ENCODE peak calls at places on chromosomes 6 and 20, in nine cellular contexts. One of them, this sample, is unnamed.

GRCh38 chr20:32477594-32478512 is 107.3 kb downstream of the NOL4L start:
- DNase-seq in activated naive CD8-positive, alpha-beta T cell treated with anti-CD3 and anti-CD28 coated beads, Interleukin-2, amount 50 U/mL, for 24 hours: no peak
- DNase-seq in NB4: no peak
- DNase-seq in GM23338: no peak
- DNase-seq in stimulated activated CD4-positive, alpha-beta T cell treated with anti-CD3 and anti-CD28 coated beads, Interleukin-1b, Interleukin-23, amount 100 ng/mL, for 24 hours: no peak
- DNase-seq in G401: no peak
- DNase-seq in effector memory CD8-positive, alpha-beta T cell: no peak
- DNase-seq in Ammon's horn: no peak
- DNase-seq in HL-60: no peak
- DNase-seq in this sample: no peak

GRCh38 chr6:82178084-82178758 is 69.3 kb downstream of the IBTK start:
- DNase-seq in Ammon's horn: peak; percentile 24
- DNase-seq in G401: peak; percentile 48
- DNase-seq in stimulated activated CD4-positive, alpha-beta T cell treated with anti-CD3 and anti-CD28 coated beads, Interleukin-1b, Interleukin-23, amount 100 ng/mL, for 24 hours: no peak
- DNase-seq in NB4: peak; percentile 37
- DNase-seq in activated naive CD8-positive, alpha-beta T cell treated with anti-CD3 and anti-CD28 coated beads, Interleukin-2, amount 50 U/mL, for 24 hours: no peak
- DNase-seq in HL-60: no peak
- DNase-seq in GM23338: no peak
- DNase-seq in effector memory CD8-positive, alpha-beta T cell: no peak
- DNase-seq in this sample: peak; percentile 21

GRCh38 chr6:138410972-138411667 is 7.1 kb downstream of the HEBP2 start:
- DNase-seq in stimulated activated CD4-positive, alpha-beta T cell treated with anti-CD3 and anti-CD28 coated beads, Interleukin-1b, Interleukin-23, amount 100 ng/mL, for 24 hours: no peak
- DNase-seq in activated naive CD8-positive, alpha-beta T cell treated with anti-CD3 and anti-CD28 coated beads, Interleukin-2, amount 50 U/mL, for 24 hours: no peak
- DNase-seq in GM23338: no peak
- DNase-seq in G401: no peak
- DNase-seq in Ammon's horn: no peak
- DNase-seq in HL-60: no peak
- DNase-seq in effector memory CD8-positive, alpha-beta T cell: no peak
- DNase-seq in NB4: peak; percentile 67
- DNase-seq in this sample: no peak

GRCh38 chr20:33437141-33437911 is 6.2 kb downstream of the SNTA1 start:
- DNase-seq in NB4: no peak
- DNase-seq in GM23338: no peak
- DNase-seq in activated naive CD8-positive, alpha-beta T cell treated with anti-CD3 and anti-CD28 coated beads, Interleukin-2, amount 50 U/mL, for 24 hours: no peak
- DNase-seq in stimulated activated CD4-positive, alpha-beta T cell treated with anti-CD3 and anti-CD28 coated beads, Interleukin-1b, Interleukin-23, amount 100 ng/mL, for 24 hours: no peak
- DNase-seq in effector memory CD8-positive, alpha-beta T cell: no peak
- DNase-seq in HL-60: no peak
- DNase-seq in Ammon's horn: peak; percentile 71
- DNase-seq in G401: no peak
- DNase-seq in this sample: no peak

GRCh38 chr6:164286021-164286420 is 871.5 kb downstream of the QKI start:
- DNase-seq in effector memory CD8-positive, alpha-beta T cell: no peak
- DNase-seq in NB4: no peak
- DNase-seq in GM23338: no peak
- DNase-seq in activated naive CD8-positive, alpha-beta T cell treated with anti-CD3 and anti-CD28 coated beads, Interleukin-2, amount 50 U/mL, for 24 hours: no peak
- DNase-seq in Ammon's horn: no peak
- DNase-seq in G401: no peak
- DNase-seq in stimulated activated CD4-positive, alpha-beta T cell treated with anti-CD3 and anti-CD28 coated beads, Interleukin-1b, Interleukin-23, amount 100 ng/mL, for 24 hours: no peak
- DNase-seq in HL-60: no peak
- DNase-seq in this sample: no peak

GRCh38 chr6:88823998-88824397 is 139.4 kb downstream of the RNGTT start:
- DNase-seq in effector memory CD8-positive, alpha-beta T cell: no peak
- DNase-seq in GM23338: no peak
- DNase-seq in stimulated activated CD4-positive, alpha-beta T cell treated with anti-CD3 and anti-CD28 coated beads, Interleukin-1b, Interleukin-23, amount 100 ng/mL, for 24 hours: no peak
- DNase-seq in Ammon's horn: no peak
- DNase-seq in G401: no peak
- DNase-seq in activated naive CD8-positive, alpha-beta T cell treated with anti-CD3 and anti-CD28 coated beads, Interleukin-2, amount 50 U/mL, for 24 hours: no peak
- DNase-seq in HL-60: no peak
- DNase-seq in NB4: no peak
- DNase-seq in this sample: no peak

GRCh38 chr6:129590408-129591022 is 119.5 kb downstream of the ARHGAP18 start:
- DNase-seq in G401: no peak
- DNase-seq in stimulated activated CD4-positive, alpha-beta T cell treated with anti-CD3 and anti-CD28 coated beads, Interleukin-1b, Interleukin-23, amount 100 ng/mL, for 24 hours: no peak
- DNase-seq in NB4: no peak
- DNase-seq in HL-60: no peak
- DNase-seq in effector memory CD8-positive, alpha-beta T cell: no peak
- DNase-seq in Ammon's horn: no peak
- DNase-seq in activated naive CD8-positive, alpha-beta T cell treated with anti-CD3 and anti-CD28 coated beads, Interleukin-2, amount 50 U/mL, for 24 hours: no peak
- DNase-seq in GM23338: no peak
- DNase-seq in this sample: no peak

GRCh38 chr6:158042245-158042798 is 60.7 kb downstream of the SYNJ2 start:
- DNase-seq in effector memory CD8-positive, alpha-beta T cell: no peak
- DNase-seq in stimulated activated CD4-positive, alpha-beta T cell treated with anti-CD3 and anti-CD28 coated beads, Interleukin-1b, Interleukin-23, amount 100 ng/mL, for 24 hours: no peak
- DNase-seq in NB4: no peak
- DNase-seq in G401: no peak
- DNase-seq in Ammon's horn: no peak
- DNase-seq in HL-60: no peak
- DNase-seq in activated naive CD8-positive, alpha-beta T cell treated with anti-CD3 and anti-CD28 coated beads, Interleukin-2, amount 50 U/mL, for 24 hours: no peak
- DNase-seq in GM23338: no peak
- DNase-seq in this sample: no peak

GRCh38 chr6:8215631-8216030 is 113.3 kb upstream of the EEF1E1 start:
- DNase-seq in stimulated activated CD4-positive, alpha-beta T cell treated with anti-CD3 and anti-CD28 coated beads, Interleukin-1b, Interleukin-23, amount 100 ng/mL, for 24 hours: no peak
- DNase-seq in NB4: no peak
- DNase-seq in effector memory CD8-positive, alpha-beta T cell: no peak
- DNase-seq in activated naive CD8-positive, alpha-beta T cell treated with anti-CD3 and anti-CD28 coated beads, Interleukin-2, amount 50 U/mL, for 24 hours: no peak
- DNase-seq in G401: no peak
- DNase-seq in HL-60: no peak
- DNase-seq in Ammon's horn: no peak
- DNase-seq in GM23338: no peak
- DNase-seq in this sample: no peak

GRCh38 chr6:111092006-111092405 is 4.7 kb downstream of the SLC16A10 start:
- DNase-seq in Ammon's horn: no peak
- DNase-seq in GM23338: no peak
- DNase-seq in NB4: peak; percentile 14
- DNase-seq in activated naive CD8-positive, alpha-beta T cell treated with anti-CD3 and anti-CD28 coated beads, Interleukin-2, amount 50 U/mL, for 24 hours: no peak
- DNase-seq in HL-60: no peak
- DNase-seq in stimulated activated CD4-positive, alpha-beta T cell treated with anti-CD3 and anti-CD28 coated beads, Interleukin-1b, Interleukin-23, amount 100 ng/mL, for 24 hours: no peak
- DNase-seq in G401: no peak
- DNase-seq in effector memory CD8-positive, alpha-beta T cell: no peak
- DNase-seq in this sample: no peak

GRCh38 chr20:21713901-21714296 is 8.4 kb downstream of the PAX1 start:
- DNase-seq in activated naive CD8-positive, alpha-beta T cell treated with anti-CD3 and anti-CD28 coated beads, Interleukin-2, amount 50 U/mL, for 24 hours: no peak
- DNase-seq in NB4: no peak
- DNase-seq in effector memory CD8-positive, alpha-beta T cell: no peak
- DNase-seq in HL-60: no peak
- DNase-seq in G401: no peak
- DNase-seq in stimulated activated CD4-positive, alpha-beta T cell treated with anti-CD3 and anti-CD28 coated beads, Interleukin-1b, Interleukin-23, amount 100 ng/mL, for 24 hours: no peak
- DNase-seq in GM23338: peak; percentile 69
- DNase-seq in Ammon's horn: no peak
- DNase-seq in this sample: no peak

GRCh38 chr6:39430968-39431523 is 108.5 kb upstream of the KCNK16 start:
- DNase-seq in G401: peak; percentile 90
- DNase-seq in activated naive CD8-positive, alpha-beta T cell treated with anti-CD3 and anti-CD28 coated beads, Interleukin-2, amount 50 U/mL, for 24 hours: peak; percentile 18
- DNase-seq in Ammon's horn: peak; percentile 86
- DNase-seq in stimulated activated CD4-positive, alpha-beta T cell treated with anti-CD3 and anti-CD28 coated beads, Interleukin-1b, Interleukin-23, amount 100 ng/mL, for 24 hours: no peak
- DNase-seq in NB4: peak; percentile 23
- DNase-seq in HL-60: peak; percentile 3
- DNase-seq in GM23338: peak; percentile 37
- DNase-seq in effector memory CD8-positive, alpha-beta T cell: no peak
- DNase-seq in this sample: peak; percentile 36

GRCh38 chr20:10177326-10177725 is 41.3 kb upstream of the SNAP25 start:
- DNase-seq in HL-60: no peak
- DNase-seq in effector memory CD8-positive, alpha-beta T cell: no peak
- DNase-seq in stimulated activated CD4-positive, alpha-beta T cell treated with anti-CD3 and anti-CD28 coated beads, Interleukin-1b, Interleukin-23, amount 100 ng/mL, for 24 hours: no peak
- DNase-seq in Ammon's horn: no peak
- DNase-seq in GM23338: no peak
- DNase-seq in G401: peak; percentile 67
- DNase-seq in NB4: no peak
- DNase-seq in activated naive CD8-positive, alpha-beta T cell treated with anti-CD3 and anti-CD28 coated beads, Interleukin-2, amount 50 U/mL, for 24 hours: no peak
- DNase-seq in this sample: no peak

GRCh38 chr6:55239099-55239498 is 64.8 kb downstream of the HCRTR2 start:
- DNase-seq in G401: no peak
- DNase-seq in effector memory CD8-positive, alpha-beta T cell: no peak
- DNase-seq in stimulated activated CD4-positive, alpha-beta T cell treated with anti-CD3 and anti-CD28 coated beads, Interleukin-1b, Interleukin-23, amount 100 ng/mL, for 24 hours: no peak
- DNase-seq in HL-60: no peak
- DNase-seq in NB4: no peak
- DNase-seq in GM23338: no peak
- DNase-seq in activated naive CD8-positive, alpha-beta T cell treated with anti-CD3 and anti-CD28 coated beads, Interleukin-2, amount 50 U/mL, for 24 hours: no peak
- DNase-seq in Ammon's horn: no peak
- DNase-seq in this sample: no peak

GRCh38 chr20:9966966-9967365 is 67.8 kb upstream of the ANKEF1 start:
- DNase-seq in HL-60: no peak
- DNase-seq in stimulated activated CD4-positive, alpha-beta T cell treated with anti-CD3 and anti-CD28 coated beads, Interleukin-1b, Interleukin-23, amount 100 ng/mL, for 24 hours: no peak
- DNase-seq in G401: peak; percentile 65
- DNase-seq in NB4: peak; percentile 16
- DNase-seq in Ammon's horn: peak; percentile 21
- DNase-seq in GM23338: peak; percentile 50
- DNase-seq in effector memory CD8-positive, alpha-beta T cell: no peak
- DNase-seq in activated naive CD8-positive, alpha-beta T cell treated with anti-CD3 and anti-CD28 coated beads, Interleukin-2, amount 50 U/mL, for 24 hours: no peak
- DNase-seq in this sample: no peak

GRCh38 chr6:84825461-84825860 is 61.1 kb upstream of the TBX18 start:
- DNase-seq in NB4: peak; percentile 5
- DNase-seq in stimulated activated CD4-positive, alpha-beta T cell treated with anti-CD3 and anti-CD28 coated beads, Interleukin-1b, Interleukin-23, amount 100 ng/mL, for 24 hours: no peak
- DNase-seq in Ammon's horn: no peak
- DNase-seq in effector memory CD8-positive, alpha-beta T cell: no peak
- DNase-seq in GM23338: no peak
- DNase-seq in G401: no peak
- DNase-seq in HL-60: no peak
- DNase-seq in activated naive CD8-positive, alpha-beta T cell treated with anti-CD3 and anti-CD28 coated beads, Interleukin-2, amount 50 U/mL, for 24 hours: no peak
- DNase-seq in this sample: no peak

GRCh38 chr20:34896086-34896551 is 19.7 kb downstream of the ACSS2 start:
- DNase-seq in NB4: no peak
- DNase-seq in HL-60: no peak
- DNase-seq in stimulated activated CD4-positive, alpha-beta T cell treated with anti-CD3 and anti-CD28 coated beads, Interleukin-1b, Interleukin-23, amount 100 ng/mL, for 24 hours: no peak
- DNase-seq in G401: peak; percentile 81
- DNase-seq in effector memory CD8-positive, alpha-beta T cell: no peak
- DNase-seq in activated naive CD8-positive, alpha-beta T cell treated with anti-CD3 and anti-CD28 coated beads, Interleukin-2, amount 50 U/mL, for 24 hours: no peak
- DNase-seq in Ammon's horn: no peak
- DNase-seq in GM23338: no peak
- DNase-seq in this sample: no peak

GRCh38 chr6:51626391-51626790 is 461.0 kb downstream of the PKHD1 start:
- DNase-seq in Ammon's horn: peak; percentile 24
- DNase-seq in effector memory CD8-positive, alpha-beta T cell: no peak
- DNase-seq in stimulated activated CD4-positive, alpha-beta T cell treated with anti-CD3 and anti-CD28 coated beads, Interleukin-1b, Interleukin-23, amount 100 ng/mL, for 24 hours: no peak
- DNase-seq in NB4: no peak
- DNase-seq in activated naive CD8-positive, alpha-beta T cell treated with anti-CD3 and anti-CD28 coated beads, Interleukin-2, amount 50 U/mL, for 24 hours: no peak
- DNase-seq in G401: no peak
- DNase-seq in GM23338: no peak
- DNase-seq in HL-60: no peak
- DNase-seq in this sample: no peak

GRCh38 chr6:73460044-73460443 is 1.5 kb upstream of the MTO1 start:
- DNase-seq in stimulated activated CD4-positive, alpha-beta T cell treated with anti-CD3 and anti-CD28 coated beads, Interleukin-1b, Interleukin-23, amount 100 ng/mL, for 24 hours: no peak
- DNase-seq in HL-60: peak; percentile 51
- DNase-seq in activated naive CD8-positive, alpha-beta T cell treated with anti-CD3 and anti-CD28 coated beads, Interleukin-2, amount 50 U/mL, for 24 hours: no peak
- DNase-seq in GM23338: no peak
- DNase-seq in Ammon's horn: peak; percentile 43
- DNase-seq in NB4: peak; percentile 42
- DNase-seq in effector memory CD8-positive, alpha-beta T cell: no peak
- DNase-seq in G401: no peak
- DNase-seq in this sample: no peak

GRCh38 chr6:82954937-82955577 is 110.6 kb downstream of the UBE3D start:
- DNase-seq in NB4: no peak
- DNase-seq in GM23338: no peak
- DNase-seq in stimulated activated CD4-positive, alpha-beta T cell treated with anti-CD3 and anti-CD28 coated beads, Interleukin-1b, Interleukin-23, amount 100 ng/mL, for 24 hours: no peak
- DNase-seq in effector memory CD8-positive, alpha-beta T cell: no peak
- DNase-seq in Ammon's horn: no peak
- DNase-seq in G401: no peak
- DNase-seq in activated naive CD8-positive, alpha-beta T cell treated with anti-CD3 and anti-CD28 coated beads, Interleukin-2, amount 50 U/mL, for 24 hours: no peak
- DNase-seq in HL-60: no peak
- DNase-seq in this sample: no peak

GRCh38 chr6:85479221-85479620 is 29.3 kb downstream of the NT5E start:
- DNase-seq in HL-60: no peak
- DNase-seq in NB4: no peak
- DNase-seq in Ammon's horn: no peak
- DNase-seq in activated naive CD8-positive, alpha-beta T cell treated with anti-CD3 and anti-CD28 coated beads, Interleukin-2, amount 50 U/mL, for 24 hours: no peak
- DNase-seq in stimulated activated CD4-positive, alpha-beta T cell treated with anti-CD3 and anti-CD28 coated beads, Interleukin-1b, Interleukin-23, amount 100 ng/mL, for 24 hours: no peak
- DNase-seq in G401: no peak
- DNase-seq in GM23338: no peak
- DNase-seq in effector memory CD8-positive, alpha-beta T cell: no peak
- DNase-seq in this sample: no peak

GRCh38 chr6:102746941-102747340 is 1353.4 kb downstream of the GRIK2 start:
- DNase-seq in GM23338: no peak
- DNase-seq in G401: no peak
- DNase-seq in HL-60: no peak
- DNase-seq in NB4: no peak
- DNase-seq in activated naive CD8-positive, alpha-beta T cell treated with anti-CD3 and anti-CD28 coated beads, Interleukin-2, amount 50 U/mL, for 24 hours: no peak
- DNase-seq in Ammon's horn: no peak
- DNase-seq in stimulated activated CD4-positive, alpha-beta T cell treated with anti-CD3 and anti-CD28 coated beads, Interleukin-1b, Interleukin-23, amount 100 ng/mL, for 24 hours: no peak
- DNase-seq in effector memory CD8-positive, alpha-beta T cell: no peak
- DNase-seq in this sample: no peak

GRCh38 chr6:104813552-104813951 is 46.2 kb downstream of the HACE1 start:
- DNase-seq in GM23338: no peak
- DNase-seq in HL-60: no peak
- DNase-seq in NB4: no peak
- DNase-seq in stimulated activated CD4-positive, alpha-beta T cell treated with anti-CD3 and anti-CD28 coated beads, Interleukin-1b, Interleukin-23, amount 100 ng/mL, for 24 hours: no peak
- DNase-seq in activated naive CD8-positive, alpha-beta T cell treated with anti-CD3 and anti-CD28 coated beads, Interleukin-2, amount 50 U/mL, for 24 hours: no peak
- DNase-seq in effector memory CD8-positive, alpha-beta T cell: no peak
- DNase-seq in G401: no peak
- DNase-seq in Ammon's horn: no peak
- DNase-seq in this sample: no peak

GRCh38 chr6:15308445-15309213 is 62.8 kb downstream of the JARID2 start:
- DNase-seq in G401: peak; percentile 34
- DNase-seq in Ammon's horn: no peak
- DNase-seq in NB4: peak; percentile 63
- DNase-seq in effector memory CD8-positive, alpha-beta T cell: no peak
- DNase-seq in HL-60: peak; percentile 31
- DNase-seq in GM23338: no peak
- DNase-seq in stimulated activated CD4-positive, alpha-beta T cell treated with anti-CD3 and anti-CD28 coated beads, Interleukin-1b, Interleukin-23, amount 100 ng/mL, for 24 hours: no peak
- DNase-seq in activated naive CD8-positive, alpha-beta T cell treated with anti-CD3 and anti-CD28 coated beads, Interleukin-2, amount 50 U/mL, for 24 hours: no peak
- DNase-seq in this sample: peak; percentile 90

GRCh38 chr20:64026-64603 is 23.4 kb upstream of the DEFB125 start:
- DNase-seq in G401: no peak
- DNase-seq in stimulated activated CD4-positive, alpha-beta T cell treated with anti-CD3 and anti-CD28 coated beads, Interleukin-1b, Interleukin-23, amount 100 ng/mL, for 24 hours: no peak
- DNase-seq in Ammon's horn: no peak
- DNase-seq in effector memory CD8-positive, alpha-beta T cell: no peak
- DNase-seq in activated naive CD8-positive, alpha-beta T cell treated with anti-CD3 and anti-CD28 coated beads, Interleukin-2, amount 50 U/mL, for 24 hours: no peak
- DNase-seq in NB4: no peak
- DNase-seq in GM23338: no peak
- DNase-seq in HL-60: no peak
- DNase-seq in this sample: no peak

GRCh38 chr6:56767892-56768531 is 125.3 kb upstream of the DST start:
- DNase-seq in NB4: no peak
- DNase-seq in G401: no peak
- DNase-seq in effector memory CD8-positive, alpha-beta T cell: no peak
- DNase-seq in HL-60: no peak
- DNase-seq in Ammon's horn: no peak
- DNase-seq in activated naive CD8-positive, alpha-beta T cell treated with anti-CD3 and anti-CD28 coated beads, Interleukin-2, amount 50 U/mL, for 24 hours: no peak
- DNase-seq in GM23338: peak; percentile 36
- DNase-seq in stimulated activated CD4-positive, alpha-beta T cell treated with anti-CD3 and anti-CD28 coated beads, Interleukin-1b, Interleukin-23, amount 100 ng/mL, for 24 hours: no peak
- DNase-seq in this sample: no peak

GRCh38 chr20:63293866-63294535 is 1.0 kb downstream of the COL20A1 start:
- DNase-seq in GM23338: peak; percentile 62
- DNase-seq in effector memory CD8-positive, alpha-beta T cell: no peak
- DNase-seq in NB4: no peak
- DNase-seq in G401: no peak
- DNase-seq in stimulated activated CD4-positive, alpha-beta T cell treated with anti-CD3 and anti-CD28 coated beads, Interleukin-1b, Interleukin-23, amount 100 ng/mL, for 24 hours: no peak
- DNase-seq in activated naive CD8-positive, alpha-beta T cell treated with anti-CD3 and anti-CD28 coated beads, Interleukin-2, amount 50 U/mL, for 24 hours: no peak
- DNase-seq in HL-60: no peak
- DNase-seq in Ammon's horn: no peak
- DNase-seq in this sample: no peak

GRCh38 chr6:133184798-133185380 is 56.3 kb upstream of the EYA4 start:
- DNase-seq in activated naive CD8-positive, alpha-beta T cell treated with anti-CD3 and anti-CD28 coated beads, Interleukin-2, amount 50 U/mL, for 24 hours: no peak
- DNase-seq in G401: peak; percentile 31
- DNase-seq in GM23338: peak; percentile 37
- DNase-seq in effector memory CD8-positive, alpha-beta T cell: no peak
- DNase-seq in HL-60: no peak
- DNase-seq in NB4: peak; percentile 41
- DNase-seq in Ammon's horn: peak; percentile 40
- DNase-seq in stimulated activated CD4-positive, alpha-beta T cell treated with anti-CD3 and anti-CD28 coated beads, Interleukin-1b, Interleukin-23, amount 100 ng/mL, for 24 hours: no peak
- DNase-seq in this sample: peak; percentile 14

GRCh38 chr6:125367036-125367782 is 65.4 kb upstream of the HDDC2 start:
- DNase-seq in HL-60: no peak
- DNase-seq in G401: no peak
- DNase-seq in NB4: no peak
- DNase-seq in activated naive CD8-positive, alpha-beta T cell treated with anti-CD3 and anti-CD28 coated beads, Interleukin-2, amount 50 U/mL, for 24 hours: no peak
- DNase-seq in effector memory CD8-positive, alpha-beta T cell: no peak
- DNase-seq in stimulated activated CD4-positive, alpha-beta T cell treated with anti-CD3 and anti-CD28 coated beads, Interleukin-1b, Interleukin-23, amount 100 ng/mL, for 24 hours: no peak
- DNase-seq in GM23338: no peak
- DNase-seq in Ammon's horn: no peak
- DNase-seq in this sample: no peak

GRCh38 chr20:38764563-38765355 is 16.5 kb downstream of the ACTR5 start:
- DNase-seq in HL-60: peak; percentile 69
- DNase-seq in G401: no peak
- DNase-seq in activated naive CD8-positive, alpha-beta T cell treated with anti-CD3 and anti-CD28 coated beads, Interleukin-2, amount 50 U/mL, for 24 hours: peak; percentile 64
- DNase-seq in effector memory CD8-positive, alpha-beta T cell: no peak
- DNase-seq in stimulated activated CD4-positive, alpha-beta T cell treated with anti-CD3 and anti-CD28 coated beads, Interleukin-1b, Interleukin-23, amount 100 ng/mL, for 24 hours: peak; percentile 51
- DNase-seq in Ammon's horn: peak; percentile 75
- DNase-seq in NB4: peak; percentile 70
- DNase-seq in GM23338: no peak
- DNase-seq in this sample: no peak

GRCh38 chr20:53869466-53870258 is 200.7 kb downstream of the BCAS1 start:
- DNase-seq in NB4: peak; percentile 92
- DNase-seq in stimulated activated CD4-positive, alpha-beta T cell treated with anti-CD3 and anti-CD28 coated beads, Interleukin-1b, Interleukin-23, amount 100 ng/mL, for 24 hours: peak; percentile 35
- DNase-seq in HL-60: peak; percentile 86
- DNase-seq in G401: peak; percentile 57
- DNase-seq in activated naive CD8-positive, alpha-beta T cell treated with anti-CD3 and anti-CD28 coated beads, Interleukin-2, amount 50 U/mL, for 24 hours: peak; percentile 65
- DNase-seq in effector memory CD8-positive, alpha-beta T cell: peak; percentile 67
- DNase-seq in GM23338: peak; percentile 94
- DNase-seq in Ammon's horn: peak; percentile 78
- DNase-seq in this sample: peak; percentile 91

This sample was measured in NCI-H82.